ENCODE peak calls at places on chromosomes 11 and 22, in five cellular contexts. R, E, J, C and H are unnamed samples.

GRCh38 chr11:77083553-77084245 is 16.9 kb downstream of the CAPN5 start:
- DNase-seq in E (peak), J (no peak), C (no peak), R (no peak), H (no peak)

GRCh38 chr11:69425895-69426544 is 55.4 kb upstream of the LINC01488 start:
- DNase-seq in R (no peak), C (no peak), E (no peak), J (no peak), H (no peak)

GRCh38 chr11:103091441-103091809 is 535 bp downstream of the DCUN1D5 start:
- DNase-seq in C (peak), J (peak), E (peak), R (peak), H (peak)

GRCh38 chr11:86589856-86590589 is 82.4 kb downstream of the ME3 start:
- DNase-seq in R (no peak), J (no peak), E (no peak), C (no peak), H (no peak)

GRCh38 chr22:48244388-48245118 is 1482.1 kb downstream of the TBC1D22A start:
- DNase-seq in E (no peak), R (no peak), J (no peak), C (no peak), H (no peak)

GRCh38 chr22:49983148-49984042 is 22.8 kb downstream of the PIM3 start:
- DNase-seq in C (peak), R (no peak), J (no peak), E (peak), H (no peak)

GRCh38 chr11:3126207-3126865 is 38.8 kb downstream of the OSBPL5 start:
- DNase-seq in R (no peak), J (no peak), E (peak), C (no peak), H (no peak)

GRCh38 chr11:96155627-96156378 is 187.2 kb downstream of the MAML2 start:
- DNase-seq in E (peak), J (peak), C (peak), R (peak), H (peak)

GRCh38 chr22:28981818-28982499 is 79.7 kb downstream of the C22orf31 start:
- DNase-seq in R (no peak), E (no peak), C (no peak), J (no peak), H (no peak)

GRCh38 chr11:130188585-130189347 is 29.2 kb downstream of the ST14 start:
- DNase-seq in R (no peak), E (no peak), J (no peak), C (no peak), H (no peak)

GRCh38 chr11:20132667-20133039 is 27.6 kb downstream of the DBX1 start:
- DNase-seq in J (no peak), E (no peak), R (no peak), C (no peak), H (no peak)
- TF ChIP-seq CTCF in J (no peak), E (no peak), R (no peak), C (peak), H (no peak)

DNA sequence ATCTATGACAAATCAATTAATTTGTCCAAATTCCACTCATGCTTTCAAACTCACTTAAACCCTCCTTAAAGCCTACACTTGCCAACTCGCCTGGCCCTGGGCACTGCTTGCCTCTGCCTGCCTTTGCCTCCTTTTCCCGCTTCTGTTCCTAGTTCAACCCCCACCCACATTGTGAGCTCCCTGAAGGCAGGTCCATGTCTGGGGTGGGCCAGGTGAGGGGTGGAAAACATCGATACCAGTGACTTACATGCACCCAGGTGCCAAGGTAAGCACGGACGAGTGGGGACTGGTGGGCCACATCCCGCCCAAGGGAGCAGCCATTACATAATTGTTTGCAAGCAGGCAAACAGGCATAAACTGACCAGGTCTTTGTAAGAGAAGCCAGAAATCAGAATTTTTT is 146.2 kb downstream of the ST3GAL4 start:
- DNase-seq in E (no peak), R (no peak), C (no peak), J (no peak), H (no peak)
- H3K4me3 ChIP-seq in E (no peak), R (no peak), C (no peak), J (no peak), H (no peak)

GRCh38 chr11:65891180-65892136 is 985 bp downstream of the CCDC85B start:
- DNase-seq in J (no peak), R (no peak), C (peak), E (no peak), H (peak)
- TF ChIP-seq CTCF in J (peak), R (no peak), C (peak), E (no peak), H (peak)

GRCh38 chr22:42287174-42287890 is 16.9 kb upstream of the TCF20 start:
- DNase-seq in C (no peak), E (no peak), R (no peak), J (no peak), H (no peak)
- H3K4me3 ChIP-seq in C (no peak), E (no peak), R (no peak), J (no peak), H (no peak)

GRCh38 chr11:70699294-70700221 is 301.2 kb downstream of the CTTN start:
- DNase-seq in J (no peak), R (no peak), C (peak), E (no peak), H (no peak)

GRCh38 chr11:70700871-70701270 is 302.5 kb downstream of the CTTN start:
- DNase-seq in R (no peak), C (peak), J (no peak), E (no peak), H (no peak)

GRCh38 chr11:70703141-70704052 is 305.1 kb downstream of the CTTN start:
- DNase-seq in R (no peak), E (no peak), C (peak), J (no peak), H (no peak)

GRCh38 chr11:70700453-70700852 is 302.1 kb downstream of the CTTN start:
- DNase-seq in C (no peak), R (no peak), J (no peak), E (no peak), H (no peak)

DNA sequence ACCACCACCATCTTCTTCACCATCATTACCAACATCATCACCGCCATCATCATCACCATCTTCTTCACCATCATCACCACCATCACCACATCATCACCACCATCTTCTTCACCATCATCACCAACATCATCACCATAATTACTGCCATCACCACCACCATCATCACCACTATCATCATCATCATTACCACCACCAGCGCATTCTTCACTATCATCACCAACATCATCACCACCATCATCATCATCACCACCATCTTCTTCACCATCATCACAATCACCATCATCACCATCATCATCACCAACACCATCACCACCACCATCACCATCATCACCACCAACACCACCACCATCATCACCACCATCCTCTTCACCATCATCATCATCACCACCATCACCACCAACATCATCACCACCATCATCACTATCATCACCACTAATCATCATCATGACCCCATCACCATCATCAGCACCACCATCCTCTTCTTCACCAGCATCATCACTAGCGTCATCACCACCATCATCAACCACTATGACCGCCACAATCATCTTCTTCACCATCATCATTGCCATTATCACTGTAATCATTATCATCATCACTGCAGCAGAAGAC is 303.8 kb downstream of the CTTN start:
- DNase-seq in R (no peak), E (no peak), C (no peak), J (no peak), H (no peak)
- TF ChIP-seq CTCF in R (no peak), E (no peak), C (no peak), J (no peak), H (no peak)